ENCODE peak calls at places on chromosomes 5 and 9, in seven cellular contexts. H is GM19239, Y is kidney tubule cell, Q is iPS-NIHi11, Z is KBM-7, I is NCI-H748 treated with DMSO at 0.1 percent for 48 hours, A is amniotic stem cell. J is an unnamed sample.

GRCh38 chr9:98973546-98973921 is 29.8 kb downstream of the COL15A1 start:
- DNase-seq in H (no peak), Y (no peak), Q (no peak), Z (no peak), I (no peak), A (no peak), J (no peak)

GRCh38 chr5:17089001-17089400 is 128.4 kb upstream of the BASP1 start:
- DNase-seq in H (no peak), Y (no peak), Q (no peak), Z (no peak), I (no peak), A (no peak), J (no peak)

GRCh38 chr9:36862206-36863145 is 171.6 kb downstream of the PAX5 start:
- DNase-seq in H (no peak), Y (peak), Q (peak), Z (peak), I (no peak), A (no peak), J (no peak)

GRCh38 chr9:131304676-131305366 is 15.3 kb downstream of the PLPP7 start:
- DNase-seq in H (no peak), Y (no peak), Q (no peak), Z (no peak), I (no peak), A (no peak), J (no peak)

GRCh38 chr5:56278267-56278826 is 45.2 kb upstream of the ANKRD55 start:
- DNase-seq in H (no peak), Y (peak), Q (no peak), Z (no peak), I (no peak), A (no peak), J (no peak)

GRCh38 chr9:94950733-94951590 is 224.5 kb downstream of the AOPEP start:
- DNase-seq in H (no peak), Y (peak), Q (no peak), Z (no peak), I (no peak), A (no peak), J (no peak)

GRCh38 chr5:173686950-173687349 is 70.5 kb upstream of the BOD1 start:
- DNase-seq in H (no peak), Y (no peak), Q (no peak), Z (no peak), I (no peak), A (no peak), J (no peak)

GRCh38 chr9:127525426-127526188 is 74.3 kb downstream of the LRSAM1 start:
- DNase-seq in H (no peak), Y (peak), Q (no peak), Z (peak), I (peak), A (no peak), J (no peak)

GRCh38 chr9:35529156-35529823 is 39.4 kb downstream of the RUSC2 start:
- DNase-seq in H (no peak), Y (no peak), Q (no peak), Z (no peak), I (no peak), A (no peak), J (no peak)

GRCh38 chr9:84121991-84122523 is 141.5 kb downstream of the RMI1 start:
- DNase-seq in H (no peak), Y (no peak), Q (no peak), Z (no peak), I (peak), A (no peak), J (no peak)

GRCh38 chr9:12604154-12604825 is 88.9 kb upstream of the TYRP1 start:
- DNase-seq in H (no peak), Y (peak), Q (no peak), Z (no peak), I (no peak), A (no peak), J (no peak)

GRCh38 chr5:57693488-57694305 is 211.1 kb upstream of the ACTBL2 start:
- DNase-seq in H (no peak), Y (no peak), Q (no peak), Z (no peak), I (no peak), A (no peak), J (no peak)

GRCh38 chr9:93096131-93096802 is at the start of gene CARD19:
- DNase-seq in H (no peak), Y (peak), Q (peak), Z (peak), I (no peak), A (no peak), J (no peak)

GRCh38 chr5:929596-929995 is 36.9 kb downstream of the TRIP13 start:
- DNase-seq in H (no peak), Y (no peak), Q (no peak), Z (no peak), I (no peak), A (no peak), J (no peak)

GRCh38 chr5:102865510-102866314 is 110.6 kb downstream of the PAM start:
- DNase-seq in H (peak), Y (peak), Q (peak), Z (peak), I (peak), A (peak), J (no peak)

GRCh38 chr5:128038641-128039040 is 44.9 kb upstream of the SLC12A2 start:
- DNase-seq in H (no peak), Y (peak), Q (no peak), Z (peak), I (no peak), A (no peak), J (peak)

GRCh38 chr9:22136446-22137140 is 127.5 kb upstream of the CDKN2B start:
- DNase-seq in H (no peak), Y (peak), Q (no peak), Z (no peak), I (no peak), A (no peak), J (no peak)

GRCh38 chr5:74816875-74817274 is 49.3 kb downstream of the FAM169A start:
- DNase-seq in H (no peak), Y (no peak), Q (no peak), Z (no peak), I (no peak), A (no peak), J (no peak)

GRCh38 chr5:131973981-131974380 is 28.5 kb upstream of the MEIKIN start:
- DNase-seq in H (no peak), Y (no peak), Q (no peak), Z (no peak), I (no peak), A (no peak), J (no peak)

GRCh38 chr5:156208271-156208670 is 118.7 kb upstream of the SGCD start:
- DNase-seq in H (no peak), Y (peak), Q (peak), Z (peak), I (no peak), A (no peak), J (no peak)

GRCh38 chr9:28073278-28073677 is 500.0 kb upstream of the C9orf72 start:
- DNase-seq in H (no peak), Y (peak), Q (peak), Z (peak), I (no peak), A (no peak), J (no peak)

GRCh38 chr5:1512541-1513291 is 11.0 kb downstream of the LPCAT1 start:
- DNase-seq in H (no peak), Y (no peak), Q (no peak), Z (no peak), I (no peak), A (no peak), J (no peak)